ENCODE peak calls at places on chromosomes 12 and 14, in seven cellular contexts. O, S, P, W, E, H and N are unnamed samples.

GRCh38 chr12:21985155-21985554 is 43.9 kb upstream of the ABCC9 start:
- DNase-seq in P (no peak), W (no peak), H (no peak), S (no peak), E (no peak), O (peak), N (no peak)

GRCh38 chr14:80136358-80136757 is 74.9 kb downstream of the DIO2 start:
- DNase-seq in W (no peak), H (no peak), S (no peak), E (peak), P (no peak), O (peak), N (no peak)

GRCh38 chr12:82449179-82449578 is 90.8 kb downstream of the METTL25 start:
- DNase-seq in H (peak), W (no peak), O (no peak), S (no peak), P (no peak), E (no peak), N (no peak)

GRCh38 chr14:104515811-104516780 is 63.5 kb upstream of the C14orf180 start:
- DNase-seq in E (no peak), S (no peak), W (no peak), O (no peak), P (no peak), H (no peak), N (no peak)

GRCh38 chr14:91300957-91301356 is 56.5 kb upstream of the GPR68 start:
- DNase-seq in E (no peak), P (no peak), W (no peak), H (no peak), O (peak), S (no peak), N (no peak)

GRCh38 chr14:104917992-104918391 is 6.7 kb upstream of the PLD4 start:
- DNase-seq in O (no peak), P (no peak), H (no peak), S (no peak), E (no peak), W (no peak), N (no peak)

GRCh38 chr12:56333197-56333678 is 562 bp downstream of the PAN2 start:
- DNase-seq in S (peak), H (no peak), P (peak), E (no peak), W (no peak), O (peak), N (no peak)

GRCh38 chr12:121718653-121719239 is 6.2 kb downstream of the TMEM120B start:
- DNase-seq in W (no peak), P (no peak), S (no peak), O (peak), E (peak), H (no peak), N (no peak)

GRCh38 chr14:59632381-59632780 is 55.8 kb upstream of the CCDC175 start:
- DNase-seq in W (no peak), P (peak), S (peak), H (peak), O (peak), E (peak), N (no peak)

GRCh38 chr12:124242529-124243065 is 52.3 kb upstream of the RFLNA start:
- DNase-seq in P (no peak), W (no peak), H (no peak), S (no peak), O (no peak), E (no peak), N (no peak)

GRCh38 chr12:51098611-51099010 is 15.2 kb upstream of the CSRNP2 start:
- DNase-seq in W (no peak), H (no peak), P (no peak), E (no peak), O (peak), S (no peak), N (no peak)

GRCh38 chr12:94033767-94034166 is 114.6 kb upstream of the PLXNC1 start:
- DNase-seq in S (no peak), P (no peak), O (no peak), E (no peak), H (no peak), W (no peak), N (no peak)

GRCh38 chr12:44159211-44159610 is 323.3 kb downstream of the TMEM117 start:
- DNase-seq in E (no peak), S (no peak), H (no peak), O (no peak), W (no peak), P (no peak), N (no peak)

GRCh38 chr14:77638738-77639137 is 22.3 kb upstream of the SPTLC2 start:
- DNase-seq in O (peak), H (peak), S (no peak), E (peak), W (no peak), P (no peak), N (no peak)

GRCh38 chr12:121915841-121916321 is 2.5 kb upstream of the CFAP251 start:
- DNase-seq in S (no peak), O (peak), E (no peak), W (no peak), P (no peak), H (no peak), N (no peak)

GRCh38 chr14:55245657-55246268 is 25.5 kb upstream of the FBXO34 start:
- DNase-seq in H (peak), E (no peak), P (peak), W (no peak), S (peak), O (peak), N (no peak)

GRCh38 chr12:112716099-112717093 is 75.2 kb upstream of the RPH3A start:
- DNase-seq in S (peak), O (peak), H (peak), W (peak), P (peak), E (peak), N (peak)

GRCh38 chr12:71107976-71108749 is 49.6 kb downstream of the TSPAN8 start:
- DNase-seq in E (no peak), O (no peak), W (no peak), P (no peak), S (no peak), H (no peak), N (no peak)

GRCh38 chr12:18970603-18971002 is 158.9 kb upstream of the PLEKHA5 start:
- DNase-seq in H (no peak), P (peak), O (no peak), W (no peak), S (no peak), E (no peak), N (no peak)

GRCh38 chr12:53935562-53936341 is 2.9 kb upstream of the HOXC13 start:
- DNase-seq in S (no peak), H (no peak), E (no peak), W (no peak), O (no peak), P (no peak), N (no peak)